ENCODE peak calls at places on chromosomes 12 and 14, in four cellular contexts. J, O, I and K are unnamed samples.

GRCh38 chr12:55935742-55936151 is 4.8 kb downstream of the DGKA start:
- DNase-seq in J (no peak), O (no peak), I (peak), K (no peak)

GRCh38 chr12:724194-724855 is 28.1 kb upstream of the WNK1 start:
- DNase-seq in J (no peak), O (no peak), I (no peak), K (no peak)

GRCh38 chr14:54493293-54493692 is 4.5 kb upstream of the GMFB start:
- DNase-seq in J (no peak), O (no peak), I (no peak), K (no peak)

GRCh38 chr12:127238061-127238460 is 1028.9 kb upstream of the TMEM132C start:
- DNase-seq in J (no peak), O (no peak), I (no peak), K (no peak)

GRCh38 chr14:103693514-103693913 is 21.7 kb downstream of the XRCC3 start:
- DNase-seq in J (no peak), O (no peak), I (no peak), K (no peak)

GRCh38 chr12:81170072-81170471 is 92.2 kb downstream of the ACSS3 start:
- DNase-seq in J (no peak), O (no peak), I (no peak), K (no peak)

GRCh38 chr12:111529424-111530368 is 69.4 kb downstream of the ATXN2 start:
- DNase-seq in J (peak), O (peak), I (peak), K (peak)

GRCh38 chr14:99647407-99647806 is 2.5 kb downstream of the HHIPL1 start:
- DNase-seq in J (no peak), O (no peak), I (no peak), K (no peak)

GRCh38 chr14:56491299-56492285 is 88.0 kb upstream of the TMEM260 start:
- DNase-seq in J (no peak), O (peak), I (peak), K (peak)

GRCh38 chr12:74537707-74538385 is at the start of gene ATXN7L3B:
- DNase-seq in J (peak), O (peak), I (peak), K (peak)
- TF ChIP-seq POLR2A in J (peak), O (peak), I (peak), K (peak)

DNA sequence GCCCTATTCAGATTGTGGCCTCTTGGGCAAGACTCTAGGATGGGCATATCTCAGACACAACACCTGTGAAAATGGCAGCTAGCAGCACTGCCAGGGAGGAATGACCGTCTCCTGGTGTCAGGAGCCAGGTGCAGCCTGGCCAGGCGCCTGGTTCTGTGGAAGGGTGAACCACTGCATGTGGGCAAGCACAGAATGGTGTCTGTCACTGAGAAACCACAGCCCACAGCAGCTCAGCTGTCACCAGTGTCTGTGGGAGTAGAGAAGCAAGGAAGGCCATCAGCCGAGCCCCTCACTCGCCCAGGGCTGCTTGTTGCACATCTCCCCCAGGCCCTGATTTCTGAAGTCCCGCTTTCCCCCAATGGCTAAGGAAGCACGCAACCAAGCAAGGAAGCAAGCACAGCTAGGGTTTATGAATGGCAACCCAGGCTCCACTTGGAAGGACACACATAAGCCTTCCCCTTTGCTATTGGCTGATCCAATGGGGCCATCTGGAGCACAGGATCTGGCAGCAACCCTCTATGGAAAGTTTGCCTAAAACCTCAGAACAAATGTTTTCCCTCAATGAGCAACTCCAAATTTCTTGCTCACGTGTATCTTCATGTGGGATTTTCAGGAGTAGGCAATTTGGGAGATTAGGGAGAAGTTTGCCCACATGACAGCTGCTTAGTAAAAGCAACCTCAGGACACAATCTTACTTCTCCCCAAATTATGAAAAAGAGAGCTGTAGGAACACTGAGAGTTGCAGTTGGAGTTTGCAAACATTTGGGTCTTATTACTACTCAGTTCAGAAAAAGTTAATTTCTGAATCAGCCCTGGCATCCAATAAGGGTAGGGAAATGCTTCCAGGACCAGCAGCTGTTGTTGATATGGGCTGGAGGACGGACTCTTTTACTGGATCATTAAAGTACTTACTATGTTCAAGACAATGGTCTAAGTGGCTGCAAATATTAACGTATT is 44.7 kb downstream of the GPHB5 start:
- DNase-seq in J (no peak), O (no peak), I (no peak), K (no peak)
- TF ChIP-seq POLR2A in J (no peak), O (no peak), I (no peak), K (no peak)

DNA sequence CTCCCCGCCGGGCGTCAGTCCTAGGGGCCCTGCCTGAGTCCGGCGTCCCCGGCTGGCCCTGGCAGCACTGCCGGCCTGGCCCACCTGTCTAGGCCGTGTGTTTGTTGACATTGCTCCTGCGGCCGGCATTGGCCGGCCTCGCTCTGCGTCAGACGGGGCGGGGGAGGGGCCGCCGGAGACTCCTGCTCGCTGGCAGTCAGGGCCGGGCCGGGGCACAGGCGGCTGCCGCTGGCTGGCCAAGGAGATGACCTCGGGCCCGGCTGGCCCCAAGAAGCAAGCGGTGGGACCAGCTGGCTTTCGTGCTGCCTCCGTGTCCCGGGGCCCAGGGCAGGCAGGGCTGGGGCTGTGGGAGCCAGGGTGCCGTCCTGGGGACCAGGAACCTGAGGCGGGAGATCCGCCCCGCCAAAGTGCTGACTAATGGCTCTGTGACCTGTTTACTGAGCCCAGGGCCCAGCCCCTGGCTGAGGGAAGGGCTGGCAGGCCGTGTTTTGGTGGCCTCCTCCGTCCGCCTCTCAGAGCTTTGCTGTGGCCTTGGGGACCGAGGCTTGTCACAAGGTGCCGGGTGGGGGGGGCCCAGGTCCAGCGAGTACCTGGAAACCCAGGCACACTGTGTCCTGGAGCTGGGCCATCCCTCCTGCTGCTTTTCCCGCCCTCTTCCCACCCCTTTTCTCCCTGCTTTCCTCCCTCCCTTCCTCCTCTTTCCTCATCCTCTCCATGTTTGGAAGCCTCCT is 1.8 kb downstream of the ULK1 start:
- DNase-seq in J (peak), O (peak), I (peak), K (peak)
- TF ChIP-seq POLR2A in J (no peak), O (peak), I (peak), K (peak)

GRCh38 chr12:93569656-93570551 is 2.6 kb upstream of the SOCS2 start:
- DNase-seq in J (peak), O (peak), I (peak), K (peak)
- TF ChIP-seq POLR2A in J (no peak), O (no peak), I (no peak), K (no peak)

DNA sequence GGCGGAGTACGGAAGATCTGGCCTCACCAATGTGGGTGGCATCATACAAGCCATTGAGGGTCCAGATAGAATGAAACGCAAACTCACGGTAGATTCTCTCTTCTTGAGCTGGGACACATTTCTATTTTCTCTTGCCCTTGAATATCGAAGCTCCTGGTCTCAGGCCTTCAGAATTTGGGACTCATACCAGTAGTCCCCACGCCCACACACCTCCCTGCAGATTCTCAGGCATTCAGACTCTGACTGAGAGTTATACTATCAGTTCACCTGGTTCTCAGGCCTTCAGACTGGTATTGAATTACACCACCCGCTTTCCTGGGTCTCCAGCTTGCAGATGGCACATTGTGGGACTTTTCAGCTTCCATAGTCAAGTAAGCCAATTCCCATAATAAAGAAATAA is 37.8 kb downstream of the EIF2S3B start:
- DNase-seq in J (no peak), O (no peak), I (no peak), K (no peak)
- TF ChIP-seq POLR2A in J (no peak), O (no peak), I (no peak), K (no peak)

GRCh38 chr14:20563966-20564365 is 3.1 kb upstream of the RNASE9 start:
- DNase-seq in J (no peak), O (no peak), I (no peak), K (peak)
- TF ChIP-seq POLR2A in J (no peak), O (no peak), I (no peak), K (no peak)

DNA sequence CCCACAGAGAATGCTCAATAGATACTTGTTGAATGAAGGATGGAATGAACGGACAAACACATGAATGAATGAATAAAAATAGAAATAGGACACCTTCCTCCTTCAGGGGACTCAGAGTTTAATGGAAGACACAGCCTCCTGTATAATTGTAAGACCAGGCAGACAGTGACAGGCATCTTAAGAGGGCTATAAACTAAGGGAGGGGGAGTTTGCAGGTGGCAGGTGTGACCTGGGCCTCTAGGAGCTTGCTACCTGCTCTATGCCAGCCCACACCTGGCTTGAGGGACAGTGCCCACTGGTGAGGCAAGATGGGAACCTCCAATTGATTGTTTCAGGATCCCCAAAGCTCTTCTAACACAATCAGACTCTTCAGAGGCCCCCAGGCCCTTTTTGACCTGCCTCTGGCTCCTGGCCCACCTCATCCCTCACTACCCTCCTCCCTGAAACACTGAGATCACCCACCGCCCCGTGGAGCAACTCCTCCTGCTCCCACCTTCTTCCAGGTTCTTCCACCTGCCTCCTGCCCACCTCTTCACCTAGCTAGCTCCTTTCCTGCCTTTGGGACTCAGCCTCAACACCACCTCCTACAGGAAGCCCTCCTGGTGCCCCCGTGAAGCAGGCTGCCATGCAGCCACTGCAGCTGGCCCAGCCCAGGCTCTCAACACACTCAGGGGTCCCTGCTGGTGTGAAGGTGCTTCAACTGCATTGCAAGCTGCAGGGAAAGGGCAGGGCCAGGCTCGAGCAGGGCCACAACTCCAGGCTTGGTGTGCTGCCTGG is 9.4 kb downstream of the SERPINA3 start:
- DNase-seq in J (no peak), O (no peak), I (no peak), K (no peak)
- TF ChIP-seq POLR2A in J (no peak), O (peak), I (no peak), K (no peak)

DNA sequence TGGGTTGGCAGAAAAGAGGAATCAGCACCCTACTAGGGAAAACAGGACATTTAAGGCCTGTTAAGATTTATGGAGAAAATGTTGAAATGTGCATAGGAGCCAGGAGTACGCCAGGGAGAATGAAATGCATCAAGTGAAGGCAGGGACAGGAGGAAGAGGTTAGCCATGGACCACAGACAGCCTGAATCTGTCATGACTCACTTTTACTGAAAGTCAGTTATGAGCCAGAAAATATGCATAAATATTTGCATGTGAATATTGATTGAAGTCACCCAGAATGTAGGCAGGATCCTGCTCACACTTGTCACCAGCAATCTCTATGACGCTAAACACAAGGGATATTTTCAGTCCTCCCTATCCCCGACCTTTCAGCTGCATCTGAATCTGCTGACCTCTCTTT is 25.1 kb upstream of the CDK17 start:
- DNase-seq in J (no peak), O (no peak), I (no peak), K (no peak)
- TF ChIP-seq POLR2A in J (no peak), O (no peak), I (no peak), K (no peak)